ENCODE peak calls at places on chromosome 17, in nine cellular contexts. F is activated CD4-positive, alpha-beta T cell treated with anti-CD3 and anti-CD28 coated beads for 24 hours; I is mucosa of gallbladder; S is kidney tubule cell; N is activated T-cell treated with anti-CD3 and anti-CD28 coated beads for 1 hour; T is lower leg skin; C is testis; L is EL; A is left colon. O is an unnamed sample.

GRCh38 chr17:68310141-68310540 is 18.8 kb downstream of the ARSG start:
- DNase-seq in F (peak), I (no peak), S (no peak), N (peak), T (no peak), C (no peak), L (no peak), A (no peak), O (no peak)

GRCh38 chr17:63542218-63542545 is 8.1 kb upstream of the DCAF7 start:
- DNase-seq in F (no peak), I (no peak), S (no peak), N (no peak), T (no peak), C (no peak), L (no peak), A (no peak), O (no peak)

GRCh38 chr17:7425756-7426155 is 340 bp downstream of the SPEM2 start:
- DNase-seq in F (no peak), I (no peak), S (no peak), N (no peak), T (no peak), C (no peak), L (no peak), A (no peak), O (no peak)

GRCh38 chr17:74610108-74610507 is 13.4 kb downstream of the CD300E start:
- DNase-seq in F (no peak), I (no peak), S (peak), N (no peak), T (no peak), C (no peak), L (no peak), A (no peak), O (no peak)

GRCh38 chr17:29608986-29609385 is 13.7 kb downstream of the CORO6 start:
- DNase-seq in F (no peak), I (no peak), S (no peak), N (no peak), T (no peak), C (no peak), L (no peak), A (no peak), O (no peak)

GRCh38 chr17:7444682-7445010 is 215 bp upstream of the CHRNB1 start:
- DNase-seq in F (no peak), I (no peak), S (no peak), N (no peak), T (no peak), C (no peak), L (no peak), A (no peak), O (no peak)

GRCh38 chr17:32502710-32503109 is 15.9 kb downstream of the CDK5R1 start:
- DNase-seq in F (no peak), I (no peak), S (no peak), N (no peak), T (no peak), C (no peak), L (no peak), A (no peak), O (no peak)

GRCh38 chr17:81254955-81255717 is 16.0 kb downstream of the NDUFAF8 start:
- DNase-seq in F (no peak), I (peak), S (peak), N (no peak), T (peak), C (peak), L (peak), A (peak), O (no peak)

GRCh38 chr17:41959336-41960095 is 7.1 kb upstream of the CNP start:
- DNase-seq in F (no peak), I (no peak), S (peak), N (no peak), T (no peak), C (peak), L (peak), A (no peak), O (peak)

GRCh38 chr17:77693301-77693700 is 265.2 kb upstream of the TNRC6C start:
- DNase-seq in F (no peak), I (no peak), S (no peak), N (no peak), T (peak), C (no peak), L (no peak), A (no peak), O (no peak)

GRCh38 chr17:67076290-67076689 is 31.9 kb downstream of the CACNG1 start:
- DNase-seq in F (no peak), I (no peak), S (peak), N (no peak), T (no peak), C (no peak), L (no peak), A (no peak), O (no peak)

GRCh38 chr17:37759014-37759637 is 14.3 kb upstream of the HNF1B start:
- DNase-seq in F (no peak), I (peak), S (peak), N (no peak), T (no peak), C (no peak), L (no peak), A (no peak), O (no peak)

GRCh38 chr17:55421179-55421934 is at the start of gene MMD:
- DNase-seq in F (peak), I (no peak), S (peak), N (peak), T (peak), C (peak), L (peak), A (peak), O (no peak)

GRCh38 chr17:17129466-17129865 is 76.7 kb downstream of the PLD6 start:
- DNase-seq in F (no peak), I (no peak), S (peak), N (no peak), T (no peak), C (no peak), L (no peak), A (no peak), O (no peak)

GRCh38 chr17:27085517-27085916 is 208.4 kb upstream of the WSB1 start:
- DNase-seq in F (no peak), I (no peak), S (no peak), N (no peak), T (no peak), C (no peak), L (no peak), A (no peak), O (no peak)

GRCh38 chr17:36118477-36119353 is 15.1 kb downstream of the CCL4 start:
- DNase-seq in F (no peak), I (no peak), S (no peak), N (no peak), T (peak), C (no peak), L (no peak), A (no peak), O (no peak)

GRCh38 chr17:69714659-69715058 is 300.2 kb downstream of the MAP2K6 start:
- DNase-seq in F (no peak), I (no peak), S (no peak), N (no peak), T (no peak), C (no peak), L (no peak), A (no peak), O (no peak)

GRCh38 chr17:81429813-81430510 is 34.7 kb downstream of the BAHCC1 start:
- DNase-seq in F (no peak), I (no peak), S (no peak), N (no peak), T (no peak), C (peak), L (peak), A (no peak), O (no peak)

GRCh38 chr17:82939213-82940030 is 99.6 kb upstream of the ZNF750 start:
- DNase-seq in F (no peak), I (no peak), S (no peak), N (no peak), T (peak), C (no peak), L (no peak), A (no peak), O (no peak)

GRCh38 chr17:47895254-47895855 is 681 bp upstream of the SP2 start:
- DNase-seq in F (no peak), I (no peak), S (peak), N (no peak), T (peak), C (peak), L (peak), A (peak), O (peak)

GRCh38 chr17:18184143-18185007 is 747 bp downstream of the ALKBH5 start:
- DNase-seq in F (peak), I (peak), S (peak), N (peak), T (peak), C (peak), L (peak), A (peak), O (no peak)

GRCh38 chr17:39939588-39940419 is 12.3 kb downstream of the LRRC3C start:
- DNase-seq in F (peak), I (no peak), S (peak), N (no peak), T (no peak), C (peak), L (peak), A (no peak), O (no peak)

GRCh38 chr17:61009619-61010018 is 332.0 kb downstream of the BCAS3 start:
- DNase-seq in F (no peak), I (no peak), S (peak), N (no peak), T (no peak), C (no peak), L (peak), A (no peak), O (no peak)

GRCh38 chr17:12282056-12282455 is 261.4 kb downstream of the MAP2K4 start:
- DNase-seq in F (no peak), I (no peak), S (peak), N (no peak), T (no peak), C (no peak), L (peak), A (no peak), O (no peak)

GRCh38 chr17:64001091-64001579 is 3.0 kb downstream of the PRR29 start:
- DNase-seq in F (no peak), I (no peak), S (no peak), N (no peak), T (peak), C (no peak), L (no peak), A (no peak), O (no peak)

GRCh38 chr17:33318241-33318640 is 25.1 kb upstream of the ASIC2 start:
- DNase-seq in F (no peak), I (no peak), S (no peak), N (no peak), T (no peak), C (no peak), L (no peak), A (no peak), O (no peak)

GRCh38 chr17:75065562-75066151 is 18.6 kb downstream of the KCTD2 start:
- DNase-seq in F (no peak), I (no peak), S (peak), N (no peak), T (no peak), C (no peak), L (no peak), A (no peak), O (no peak)

GRCh38 chr17:66789961-66790421 is 44.9 kb upstream of the CACNG5 start:
- DNase-seq in F (no peak), I (no peak), S (no peak), N (no peak), T (no peak), C (no peak), L (no peak), A (no peak), O (no peak)

GRCh38 chr17:83132251-83133081 is 53.1 kb downstream of the METRNL start:
- DNase-seq in F (no peak), I (no peak), S (no peak), N (no peak), T (peak), C (no peak), L (no peak), A (no peak), O (no peak)

GRCh38 chr17:27518048-27518447 is 61.8 kb downstream of the KSR1 start:
- DNase-seq in F (no peak), I (no peak), S (no peak), N (no peak), T (no peak), C (no peak), L (no peak), A (no peak), O (no peak)

GRCh38 chr17:61337247-61337812 is 62.3 kb upstream of the TBX2 start:
- DNase-seq in F (no peak), I (no peak), S (peak), N (no peak), T (no peak), C (no peak), L (no peak), A (no peak), O (no peak)

GRCh38 chr17:58756246-58757161 is 850 bp downstream of the PPM1E start:
- DNase-seq in F (no peak), I (no peak), S (peak), N (no peak), T (no peak), C (peak), L (peak), A (no peak), O (no peak)

GRCh38 chr17:56185905-56186783 is 32.9 kb downstream of the ANKFN1 start:
- DNase-seq in F (no peak), I (no peak), S (peak), N (no peak), T (no peak), C (no peak), L (peak), A (no peak), O (no peak)

GRCh38 chr17:29148790-29149430 is 31.3 kb downstream of the MYO18A start:
- DNase-seq in F (peak), I (peak), S (peak), N (peak), T (peak), C (peak), L (peak), A (peak), O (peak)

GRCh38 chr17:67998466-67998865 is 2.2 kb upstream of the C17orf58 start:
- DNase-seq in F (no peak), I (no peak), S (no peak), N (no peak), T (no peak), C (no peak), L (peak), A (no peak), O (no peak)

GRCh38 chr17:28380572-28380907 is 9.0 kb downstream of the SARM1 start:
- DNase-seq in F (no peak), I (peak), S (no peak), N (no peak), T (no peak), C (no peak), L (no peak), A (no peak), O (no peak)

GRCh38 chr17:36529121-36529520 is 5.5 kb downstream of the MYO19 start:
- DNase-seq in F (no peak), I (no peak), S (peak), N (no peak), T (no peak), C (no peak), L (peak), A (no peak), O (peak)